ENCODE peak calls at places on chromosomes 6 and 20, in four cellular contexts. One of them, this sample, is unnamed. For H3K4me1, the result is how much of the 10 kb centered on the place peaks cover.

GRCh38 chr6:158057213-158057987 is 75.7 kb downstream of the SYNJ2 start:
- DNase-seq in colonic mucosa: no peak
- DNase-seq in CD8-positive, alpha-beta memory T cell: no peak
- DNase-seq in tibial nerve: no peak
- DNase-seq in this sample: no peak

GRCh38 chr6:53139841-53140413 is 8.7 kb downstream of the GCM1 start:
- DNase-seq in colonic mucosa: no peak
- DNase-seq in CD8-positive, alpha-beta memory T cell: no peak
- DNase-seq in tibial nerve: no peak
- DNase-seq in this sample: no peak

GRCh38 chr6:32109114-32109764 is at the start of gene TNXB:
- DNase-seq in colonic mucosa: no peak
- DNase-seq in CD8-positive, alpha-beta memory T cell: no peak
- DNase-seq in tibial nerve: no peak
- DNase-seq in this sample: no peak

GRCh38 chr20:24690408-24690807 is 221.0 kb downstream of the SYNDIG1 start:
- DNase-seq in colonic mucosa: peak
- DNase-seq in CD8-positive, alpha-beta memory T cell: no peak
- DNase-seq in tibial nerve: no peak
- DNase-seq in this sample: no peak

GRCh38 chr6:42522021-42522420 is 41.8 kb upstream of the UBR2 start:
- DNase-seq in colonic mucosa: no peak
- DNase-seq in CD8-positive, alpha-beta memory T cell: no peak
- DNase-seq in tibial nerve: no peak
- DNase-seq in this sample: no peak

GRCh38 chr6:166005401-166005845 is 162.2 kb downstream of the TBXT start:
- DNase-seq in colonic mucosa: no peak
- DNase-seq in CD8-positive, alpha-beta memory T cell: no peak
- DNase-seq in tibial nerve: no peak
- DNase-seq in this sample: no peak

GRCh38 chr6:129593233-129593564 is 116.8 kb downstream of the ARHGAP18 start:
- DNase-seq in colonic mucosa: no peak
- DNase-seq in CD8-positive, alpha-beta memory T cell: no peak
- DNase-seq in tibial nerve: no peak
- DNase-seq in this sample: peak

GRCh38 chr6:28134716-28135115 is 7.0 kb upstream of the ZKSCAN8 start:
- DNase-seq in colonic mucosa: no peak
- DNase-seq in CD8-positive, alpha-beta memory T cell: no peak
- DNase-seq in tibial nerve: no peak
- DNase-seq in this sample: no peak

GRCh38 chr6:160293844-160294243 is 35.2 kb upstream of the SLC22A2 start:
- DNase-seq in colonic mucosa: peak
- DNase-seq in CD8-positive, alpha-beta memory T cell: no peak
- DNase-seq in tibial nerve: peak
- DNase-seq in this sample: no peak

GRCh38 chr6:79525272-79526100 is 11.7 kb downstream of the LCA5 start:
- DNase-seq in colonic mucosa: no peak
- DNase-seq in CD8-positive, alpha-beta memory T cell: no peak
- DNase-seq in tibial nerve: peak
- DNase-seq in this sample: no peak

GRCh38 chr6:46773201-46773855 is 19.9 kb upstream of the MEP1A start:
- DNase-seq in colonic mucosa: no peak
- DNase-seq in CD8-positive, alpha-beta memory T cell: no peak
- DNase-seq in tibial nerve: no peak
- DNase-seq in this sample: no peak

GRCh38 chr6:112434896-112435295 is 87.8 kb downstream of the RFPL4B start:
- DNase-seq in colonic mucosa: no peak
- DNase-seq in CD8-positive, alpha-beta memory T cell: no peak
- DNase-seq in tibial nerve: no peak
- DNase-seq in this sample: no peak

GRCh38 chr6:131998255-131998982 is 47.2 kb upstream of the CCN2 start:
- DNase-seq in colonic mucosa: no peak
- DNase-seq in CD8-positive, alpha-beta memory T cell: no peak
- DNase-seq in tibial nerve: no peak
- DNase-seq in this sample: no peak

GRCh38 chr6:3585320-3585935 is 128.6 kb upstream of the SLC22A23 start:
- DNase-seq in colonic mucosa: no peak
- DNase-seq in CD8-positive, alpha-beta memory T cell: no peak
- DNase-seq in tibial nerve: no peak
- DNase-seq in this sample: no peak

GRCh38 chr6:42896178-42896719 is 16.8 kb downstream of the RPL7L1 start:
- DNase-seq in colonic mucosa: no peak
- DNase-seq in CD8-positive, alpha-beta memory T cell: no peak
- DNase-seq in tibial nerve: no peak
- DNase-seq in this sample: no peak

GRCh38 chr6:102662851-102663250 is 1269.3 kb downstream of the GRIK2 start:
- DNase-seq in colonic mucosa: no peak
- DNase-seq in CD8-positive, alpha-beta memory T cell: no peak
- DNase-seq in tibial nerve: no peak
- DNase-seq in this sample: no peak

GRCh38 chr20:51831891-51832675 is 29.8 kb upstream of the SALL4 start:
- DNase-seq in colonic mucosa: no peak
- DNase-seq in CD8-positive, alpha-beta memory T cell: no peak
- DNase-seq in tibial nerve: no peak
- DNase-seq in this sample: no peak

GRCh38 chr20:8215516-8215915 is 83.5 kb downstream of the PLCB1 start:
- DNase-seq in colonic mucosa: no peak
- DNase-seq in CD8-positive, alpha-beta memory T cell: no peak
- DNase-seq in tibial nerve: no peak
- DNase-seq in this sample: no peak

GRCh38 chr6:26268659-26269402 is 96.2 kb upstream of the BTN3A2 start:
- DNase-seq in colonic mucosa: peak
- DNase-seq in CD8-positive, alpha-beta memory T cell: no peak
- DNase-seq in tibial nerve: no peak
- DNase-seq in this sample: no peak

GRCh38 chr6:21915707-21916399 is 322.3 kb downstream of the SOX4 start:
- DNase-seq in colonic mucosa: no peak
- DNase-seq in CD8-positive, alpha-beta memory T cell: no peak
- DNase-seq in tibial nerve: no peak
- DNase-seq in this sample: no peak

GRCh38 chr6:21138359-21139094 is 455.0 kb upstream of the SOX4 start:
- DNase-seq in colonic mucosa: no peak
- DNase-seq in CD8-positive, alpha-beta memory T cell: no peak
- DNase-seq in tibial nerve: no peak
- DNase-seq in this sample: no peak

GRCh38 chr6:22470454-22471368 is 98.7 kb upstream of the HDGFL1 start:
- DNase-seq in colonic mucosa: peak
- DNase-seq in CD8-positive, alpha-beta memory T cell: no peak
- DNase-seq in tibial nerve: peak
- DNase-seq in this sample: peak

GRCh38 chr20:23492292-23492691 is 1.4 kb downstream of the CST8 start:
- DNase-seq in colonic mucosa: no peak
- DNase-seq in CD8-positive, alpha-beta memory T cell: no peak
- DNase-seq in tibial nerve: no peak
- DNase-seq in this sample: no peak

GRCh38 chr6:157983439-157984119 is 1.9 kb downstream of the SYNJ2 start:
- DNase-seq in colonic mucosa: no peak
- DNase-seq in CD8-positive, alpha-beta memory T cell: no peak
- DNase-seq in tibial nerve: no peak
- DNase-seq in this sample: no peak

GRCh38 chr20:50068041-50068651 is 44.8 kb downstream of the UBE2V1 start:
- DNase-seq in colonic mucosa: no peak
- DNase-seq in CD8-positive, alpha-beta memory T cell: no peak
- DNase-seq in tibial nerve: no peak
- DNase-seq in this sample: no peak

GRCh38 chr6:170134077-170135040 is 156.5 kb downstream of the DLL1 start:
- DNase-seq in colonic mucosa: no peak
- DNase-seq in CD8-positive, alpha-beta memory T cell: no peak
- DNase-seq in tibial nerve: no peak
- DNase-seq in this sample: peak

GRCh38 chr20:53869466-53870258 is 200.7 kb downstream of the BCAS1 start:
- DNase-seq in colonic mucosa: peak
- DNase-seq in CD8-positive, alpha-beta memory T cell: peak
- DNase-seq in tibial nerve: peak
- DNase-seq in this sample: peak

GRCh38 chr6:116461075-116461474 is at the start of gene CALHM6:
- DNase-seq in colonic mucosa: no peak
- DNase-seq in CD8-positive, alpha-beta memory T cell: no peak
- DNase-seq in tibial nerve: no peak
- DNase-seq in this sample: no peak

GRCh38 chr6:116462516-116462915 is 1.3 kb downstream of the CALHM6 start:
- DNase-seq in colonic mucosa: no peak
- DNase-seq in CD8-positive, alpha-beta memory T cell: no peak
- DNase-seq in tibial nerve: no peak
- DNase-seq in this sample: no peak

GRCh38 chr6:116459927-116460326 is 1.2 kb upstream of the CALHM6 start:
- DNase-seq in colonic mucosa: no peak
- DNase-seq in CD8-positive, alpha-beta memory T cell: no peak
- DNase-seq in tibial nerve: no peak
- DNase-seq in this sample: no peak

GRCh38 chr6:116465246-116465645 is 4.1 kb downstream of the CALHM6 start:
- DNase-seq in colonic mucosa: no peak
- DNase-seq in CD8-positive, alpha-beta memory T cell: no peak
- DNase-seq in tibial nerve: no peak
- DNase-seq in this sample: no peak

GRCh38 chr6:116461563-116462507 is 660 bp downstream of the CALHM6 start:
- DNase-seq in colonic mucosa: peak
- DNase-seq in CD8-positive, alpha-beta memory T cell: peak
- DNase-seq in tibial nerve: no peak
- DNase-seq in this sample: peak
- H3K4me1 ChIP-seq in colonic mucosa: under half
- H3K4me1 ChIP-seq in CD8-positive, alpha-beta memory T cell: under half
- H3K4me1 ChIP-seq in tibial nerve: under half
- H3K4me1 ChIP-seq in this sample: under half

DNA sequence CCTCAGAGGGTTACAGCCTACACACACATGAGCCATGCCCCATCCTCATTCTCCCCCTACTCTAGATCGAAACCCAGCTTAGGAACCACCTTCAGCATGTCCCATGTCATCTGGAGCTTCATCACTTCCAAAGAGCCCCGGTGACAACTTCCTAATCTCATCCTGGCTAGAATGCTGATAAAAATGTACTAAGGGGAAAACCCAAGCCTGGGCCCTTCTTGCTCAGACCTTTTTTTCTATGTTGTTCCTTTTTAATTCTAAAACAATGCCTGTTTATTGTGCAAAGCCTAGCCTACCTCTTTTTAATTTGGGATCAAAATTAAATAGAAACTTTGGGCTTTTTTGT is 44.1 kb upstream of the NT5E start:
- DNase-seq in colonic mucosa: no peak
- DNase-seq in CD8-positive, alpha-beta memory T cell: no peak
- DNase-seq in tibial nerve: no peak
- DNase-seq in this sample: no peak
- H3K4me1 ChIP-seq in colonic mucosa: under half
- H3K4me1 ChIP-seq in CD8-positive, alpha-beta memory T cell: under half
- H3K4me1 ChIP-seq in tibial nerve: under half
- H3K4me1 ChIP-seq in this sample: under half

DNA sequence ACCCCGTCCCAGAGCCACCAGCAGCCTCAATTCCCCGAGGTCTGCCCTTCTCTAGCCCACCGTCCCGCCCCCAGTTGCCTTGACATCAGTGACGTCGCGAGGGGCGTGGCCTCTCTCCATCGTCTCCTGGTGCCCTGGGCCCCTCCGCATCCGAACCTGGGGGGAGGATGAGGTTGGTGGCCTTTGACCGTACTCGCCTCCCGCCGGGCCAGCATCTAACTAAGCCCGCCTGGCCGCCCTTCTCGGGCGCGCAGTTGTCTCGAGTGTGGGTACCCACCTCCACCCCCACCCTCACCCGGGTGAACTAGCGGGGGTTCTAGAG is 5.5 kb upstream of the ARMC12 start:
- DNase-seq in colonic mucosa: peak
- DNase-seq in CD8-positive, alpha-beta memory T cell: peak
- DNase-seq in tibial nerve: peak
- DNase-seq in this sample: peak
- H3K4me1 ChIP-seq in colonic mucosa: under half
- H3K4me1 ChIP-seq in CD8-positive, alpha-beta memory T cell: half or more
- H3K4me1 ChIP-seq in tibial nerve: half or more
- H3K4me1 ChIP-seq in this sample: under half

GRCh38 chr20:33841439-33841799 is 30.3 kb downstream of the CHMP4B start:
- DNase-seq in colonic mucosa: no peak
- DNase-seq in CD8-positive, alpha-beta memory T cell: no peak
- DNase-seq in tibial nerve: no peak
- DNase-seq in this sample: no peak
- H3K4me1 ChIP-seq in colonic mucosa: half or more
- H3K4me1 ChIP-seq in CD8-positive, alpha-beta memory T cell: half or more
- H3K4me1 ChIP-seq in tibial nerve: half or more
- H3K4me1 ChIP-seq in this sample: under half

This sample was measured in right lobe of liver.